ENCODE peak calls at places on chromosomes 3 and 15, in eight cellular contexts. R is GM23338, N is OCI-LY7, V is endothelial cell of umbilical vein, D is hepatocyte, S is mammary epithelial cell, K is neural progenitor cell, O is K562. Q is an unnamed sample.

GRCh38 chr15:72585659-72586058 is 68.8 kb upstream of the GOLGA6B start:
- DNase-seq in R (peak; percentile 43), N (no peak), V (peak; percentile 15), D (no peak), S (peak; percentile 8), K (no peak), O (no peak), Q (no peak)

GRCh38 chr3:115806501-115806900 is 183.2 kb downstream of the GAP43 start:
- DNase-seq in R (no peak), N (no peak), V (no peak), D (peak; percentile 20), S (no peak), K (no peak), O (no peak), Q (no peak)

GRCh38 chr15:37045859-37046318 is 54.5 kb downstream of the MEIS2 start:
- DNase-seq in R (peak; percentile 72), N (no peak), V (no peak), D (peak; percentile 39), S (no peak), K (peak; percentile 93), O (no peak), Q (no peak)

GRCh38 chr3:81339040-81339845 is 422.2 kb downstream of the GBE1 start:
- DNase-seq in R (peak; percentile 56), N (peak; percentile 13), V (peak; percentile 48), D (peak; percentile 16), S (peak; percentile 30), K (peak; percentile 11), O (peak; percentile 1), Q (peak; percentile 27)

GRCh38 chr3:55247666-55248065 is 239.4 kb downstream of the WNT5A start:
- DNase-seq in R (no peak), N (no peak), V (no peak), D (no peak), S (peak; percentile 16), K (no peak), O (no peak), Q (no peak)

GRCh38 chr15:80003171-80003570 is 32.2 kb upstream of the BCL2A1 start:
- DNase-seq in R (peak; percentile 35), N (no peak), V (no peak), D (no peak), S (peak; percentile 14), K (no peak), O (no peak), Q (no peak)

GRCh38 chr3:3699407-3699806 is 99.8 kb upstream of the LRRN1 start:
- DNase-seq in R (no peak), N (no peak), V (no peak), D (no peak), S (no peak), K (no peak), O (no peak), Q (no peak)

GRCh38 chr15:63870403-63871209 is 36.9 kb upstream of the HERC1 start:
- DNase-seq in R (peak; percentile 76), N (no peak), V (peak; percentile 78), D (peak; percentile 89), S (peak; percentile 73), K (peak; percentile 90), O (peak; percentile 63), Q (no peak)

GRCh38 chr3:11530153-11530721 is 113.5 kb downstream of the VGLL4 start:
- DNase-seq in R (no peak), N (no peak), V (no peak), D (peak; percentile 70), S (peak; percentile 99), K (peak; percentile 51), O (no peak), Q (no peak)

GRCh38 chr3:133937061-133937686 is 41.5 kb upstream of the RAB6B start:
- DNase-seq in R (no peak), N (no peak), V (no peak), D (no peak), S (no peak), K (no peak), O (no peak), Q (no peak)

GRCh38 chr3:114686624-114687023 is 392.8 kb downstream of the TIGIT start:
- DNase-seq in R (no peak), N (no peak), V (peak; percentile 2), D (no peak), S (no peak), K (no peak), O (no peak), Q (no peak)

GRCh38 chr15:36882487-36883108 is 217.8 kb downstream of the MEIS2 start:
- DNase-seq in R (peak; percentile 59), N (no peak), V (peak; percentile 28), D (no peak), S (peak; percentile 13), K (peak; percentile 62), O (no peak), Q (no peak)

GRCh38 chr3:22713936-22714335 is 489.2 kb upstream of the UBE2E2 start:
- DNase-seq in R (no peak), N (no peak), V (no peak), D (peak; percentile 48), S (peak; percentile 85), K (no peak), O (no peak), Q (no peak)

GRCh38 chr15:29870495-29871151 is 48.4 kb upstream of the TJP1 start:
- DNase-seq in R (no peak), N (no peak), V (no peak), D (no peak), S (no peak), K (peak; percentile 37), O (no peak), Q (no peak)

GRCh38 chr3:59425371-59425770 is 375.5 kb upstream of the CFAP20DC start:
- DNase-seq in R (no peak), N (no peak), V (no peak), D (peak; percentile 49), S (peak; percentile 73), K (no peak), O (no peak), Q (no peak)

GRCh38 chr15:92869263-92869940 is 30.7 kb upstream of the CHD2 start:
- DNase-seq in R (no peak), N (no peak), V (no peak), D (peak; percentile 31), S (peak; percentile 77), K (no peak), O (no peak), Q (no peak)

GRCh38 chr3:97497138-97497537 is 267.4 kb upstream of the ARL6 start:
- DNase-seq in R (no peak), N (no peak), V (no peak), D (no peak), S (no peak), K (no peak), O (no peak), Q (no peak)

GRCh38 chr3:148158210-148158609 is 539.5 kb upstream of the AGTR1 start:
- DNase-seq in R (no peak), N (no peak), V (peak; percentile 80), D (no peak), S (peak; percentile 55), K (no peak), O (no peak), Q (no peak)

GRCh38 chr3:66431494-66431893 is 69.3 kb downstream of the LRIG1 start:
- DNase-seq in R (no peak), N (no peak), V (no peak), D (no peak), S (peak; percentile 5), K (no peak), O (no peak), Q (no peak)

GRCh38 chr3:126914226-126914625 is 68.7 kb upstream of the PLXNA1 start:
- DNase-seq in R (no peak), N (no peak), V (no peak), D (no peak), S (no peak), K (no peak), O (no peak), Q (no peak)

GRCh38 chr15:63473749-63473998 is 30.7 kb upstream of the USP3 start:
- DNase-seq in R (no peak), N (no peak), V (no peak), D (no peak), S (no peak), K (no peak), O (no peak), Q (no peak)

DNA sequence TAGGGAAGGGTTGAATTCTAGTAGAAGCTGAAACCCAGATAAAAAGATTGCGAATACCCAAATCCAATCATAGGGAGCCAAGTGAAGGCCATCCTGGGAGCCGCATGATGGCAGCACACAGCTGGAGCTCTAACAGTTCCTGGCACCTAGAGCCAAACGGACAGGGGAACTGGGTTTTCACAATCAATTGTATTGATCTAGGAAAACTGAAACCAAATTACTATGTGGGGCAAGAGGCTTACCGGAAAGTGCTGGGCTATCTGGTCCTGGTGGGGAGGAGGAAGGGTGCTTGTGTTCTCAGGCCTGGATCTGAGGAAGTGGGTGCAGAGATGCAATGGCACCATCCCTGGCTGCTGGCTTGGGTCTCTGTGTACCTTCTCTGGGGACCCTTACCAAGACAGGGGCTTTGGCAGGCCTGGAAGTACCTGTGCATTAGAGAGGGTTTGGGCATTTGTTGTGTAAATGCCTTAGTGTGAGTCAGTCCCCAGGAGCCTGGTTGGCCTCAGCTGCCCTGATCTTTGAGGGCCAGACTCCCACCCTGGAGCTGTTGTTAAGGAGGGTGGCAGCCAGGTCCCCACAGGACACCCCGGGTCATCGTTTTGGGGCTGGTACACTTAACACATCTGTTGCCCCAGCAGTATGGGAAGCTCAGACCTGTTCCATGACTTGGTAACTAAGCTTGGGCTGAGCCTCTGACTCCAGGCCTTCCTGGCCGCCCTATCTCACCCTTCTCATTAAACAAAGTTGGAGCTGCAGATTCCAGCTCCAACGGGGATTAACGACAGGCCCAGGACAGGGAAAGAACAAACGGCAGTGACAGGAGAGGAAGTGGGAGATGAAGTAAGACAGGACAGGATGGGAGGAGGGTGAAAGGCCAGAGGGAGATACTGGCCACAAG is 8.9 kb upstream of the FURIN start:
- DNase-seq in R (peak; percentile 47), N (no peak), V (no peak), D (no peak), S (no peak), K (no peak), O (no peak), Q (no peak)
- H3K4me1 ChIP-seq in R (peaks cover 8% of the 10 kb centered on the region), N (peaks cover 30% of the 10 kb centered on the region), V (no peaks in the 10 kb centered on the region), D (peaks cover 5% of the 10 kb centered on the region), S (peaks cover 13% of the 10 kb centered on the region), K (peaks cover 4% of the 10 kb centered on the region), O (peaks cover 21% of the 10 kb centered on the region), Q (peaks cover 23% of the 10 kb centered on the region)

DNA sequence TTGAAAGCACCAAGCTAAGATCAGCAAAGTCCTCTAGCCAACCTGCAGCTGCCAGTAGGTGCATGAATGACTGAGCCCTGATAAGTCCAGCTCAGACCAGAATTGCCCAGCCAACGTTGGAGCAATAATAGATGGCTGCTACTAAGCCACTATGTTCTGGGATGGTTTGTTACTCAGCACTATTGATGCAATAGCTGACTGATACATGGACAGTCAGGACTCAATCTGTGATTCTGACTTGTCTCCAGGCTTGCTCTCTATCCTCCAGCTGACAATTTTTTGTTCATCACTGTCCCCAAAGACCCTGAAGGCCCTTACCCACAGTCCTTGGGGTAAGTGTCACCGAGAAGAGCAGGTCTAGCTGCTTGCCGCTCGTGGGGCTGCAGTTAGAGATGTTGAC is 55.3 kb downstream of the CDCP1 start:
- DNase-seq in R (no peak), N (no peak), V (no peak), D (no peak), S (no peak), K (no peak), O (no peak), Q (no peak)
- H3K36me3 ChIP-seq in R (peaks cover 7% of the 10 kb centered on the region), N (no peaks in the 10 kb centered on the region), V (no peaks in the 10 kb centered on the region), D (no peaks in the 10 kb centered on the region), S (peaks cover 65% of the 10 kb centered on the region), K (no peaks in the 10 kb centered on the region), O (peaks cover 38% of the 10 kb centered on the region), Q (no peaks in the 10 kb centered on the region)

GRCh38 chr3:43659250-43659880 is 31.4 kb upstream of the ABHD5 start:
- DNase-seq in R (peak; percentile 20), N (no peak), V (no peak), D (no peak), S (no peak), K (no peak), O (peak; percentile 90), Q (no peak)
- H3K79me2 ChIP-seq in R (no peaks in the 10 kb centered on the region), N (no peaks in the 10 kb centered on the region), V (no peaks in the 10 kb centered on the region), D (no peaks in the 10 kb centered on the region), S (no peaks in the 10 kb centered on the region), K (no peaks in the 10 kb centered on the region), O (no peaks in the 10 kb centered on the region), Q (no peaks in the 10 kb centered on the region)

GRCh38 chr15:100529556-100529955 is 806 bp upstream of the CERS3 start:
- DNase-seq in R (no peak), N (no peak), V (no peak), D (no peak), S (peak; percentile 71), K (no peak), O (no peak), Q (no peak)
- H3K4me1 ChIP-seq in R (peaks cover 2% of the 10 kb centered on the region), N (no peaks in the 10 kb centered on the region), V (no peaks in the 10 kb centered on the region), D (no peaks in the 10 kb centered on the region), S (peaks cover 19% of the 10 kb centered on the region), K (no peaks in the 10 kb centered on the region), O (no peaks in the 10 kb centered on the region), Q (no peaks in the 10 kb centered on the region)